ENCODE peak calls at places on chromosomes 16 and 17, in seven cellular contexts. J is Kasumi-1, C is AG04450, X is neuronal stem cell, O is LHCN-M2, E is HCEC 1CT, K is kidney glomerular epithelial cell. V is an unnamed sample.
A peak's percentile ranks its signal among the peaks of the same experiment; 100 is the strongest.

GRCh38 chr16:87580855-87581261 is 21.4 kb upstream of the JPH3 start:
- DNase-seq in J (no peak), C (no peak), X (no peak), O (peak; percentile 40), E (no peak), K (peak; percentile 64), V (no peak)

GRCh38 chr17:77470800-77471733 is 330.3 kb downstream of the SEC14L1 start:
- DNase-seq in J (no peak), C (no peak), X (no peak), O (peak; percentile 42), E (no peak), K (peak; percentile 4), V (no peak)

GRCh38 chr17:75915268-75915667 is 10.6 kb upstream of the MRPL38 start:
- DNase-seq in J (no peak), C (no peak), X (no peak), O (no peak), E (no peak), K (no peak), V (no peak)

GRCh38 chr16:81711609-81712329 is 67.3 kb upstream of the PLCG2 start:
- DNase-seq in J (peak; percentile 27), C (peak; percentile 66), X (no peak), O (peak; percentile 91), E (peak; percentile 90), K (peak; percentile 88), V (no peak)

GRCh38 chr17:76382305-76382802 is 2.1 kb upstream of the SPHK1 start:
- DNase-seq in J (peak; percentile 21), C (no peak), X (peak; percentile 90), O (no peak), E (no peak), K (no peak), V (no peak)

GRCh38 chr17:2054740-2055493 is at the start of gene HIC1:
- DNase-seq in J (peak; percentile 43), C (no peak), X (peak; percentile 68), O (peak; percentile 62), E (peak; percentile 74), K (peak; percentile 35), V (no peak)

GRCh38 chr16:85202631-85203461 is 90.6 kb upstream of the CIBAR2 start:
- DNase-seq in J (no peak), C (peak; percentile 94), X (peak; percentile 48), O (peak; percentile 53), E (peak; percentile 81), K (no peak), V (no peak)

GRCh38 chr17:55344514-55344997 is 77.1 kb downstream of the MMD start:
- DNase-seq in J (no peak), C (no peak), X (no peak), O (no peak), E (no peak), K (no peak), V (no peak)

GRCh38 chr16:2976201-2976600 is 4.0 kb downstream of the PKMYT1 start:
- DNase-seq in J (no peak), C (no peak), X (no peak), O (no peak), E (no peak), K (no peak), V (no peak)